ENCODE peak calls at places on chromosome 12, in ten cellular contexts. S is EL, E is tibial artery, Q is A549, P is HCT116, I is RPMI8226, F is stromal cell of bone marrow, Z is endothelial cell of umbilical vein, O is osteocyte, K is GM19239. H is an unnamed sample.

GRCh38 chr12:54394281-54394719 is 9.8 kb upstream of the ZNF385A start:
- DNase-seq in S (peak), E (no peak), Q (peak), P (peak), I (peak), F (peak), Z (no peak), O (no peak), K (no peak), H (peak)

GRCh38 chr12:130698106-130698505 is 18.0 kb downstream of the RIMBP2 start:
- DNase-seq in S (no peak), E (no peak), Q (no peak), P (no peak), I (no peak), F (no peak), Z (no peak), O (no peak), K (no peak), H (no peak)

GRCh38 chr12:57518920-57519757 is 1.2 kb downstream of the DDIT3 start:
- DNase-seq in S (peak), E (peak), Q (peak), P (no peak), I (peak), F (peak), Z (no peak), O (no peak), K (no peak), H (peak)

GRCh38 chr12:116215021-116215420 is 62.5 kb downstream of the MED13L start:
- DNase-seq in S (no peak), E (no peak), Q (no peak), P (no peak), I (no peak), F (no peak), Z (no peak), O (no peak), K (no peak), H (no peak)

GRCh38 chr12:50505945-50506344 is 1.2 kb downstream of the DIP2B start:
- DNase-seq in S (peak), E (peak), Q (no peak), P (no peak), I (peak), F (no peak), Z (peak), O (no peak), K (no peak), H (peak)

GRCh38 chr12:27814411-27814810 is 34.4 kb upstream of the MANSC4 start:
- DNase-seq in S (no peak), E (no peak), Q (no peak), P (no peak), I (no peak), F (no peak), Z (no peak), O (no peak), K (no peak), H (peak)

GRCh38 chr12:117622741-117623140 is 261.3 kb upstream of the NOS1 start:
- DNase-seq in S (no peak), E (no peak), Q (no peak), P (no peak), I (no peak), F (no peak), Z (no peak), O (no peak), K (no peak), H (no peak)

GRCh38 chr12:19850341-19851065 is 411.2 kb downstream of the AEBP2 start:
- DNase-seq in S (peak), E (peak), Q (no peak), P (no peak), I (no peak), F (peak), Z (no peak), O (no peak), K (no peak), H (no peak)

GRCh38 chr12:95230313-95230712 is 12.7 kb downstream of the VEZT start:
- DNase-seq in S (no peak), E (no peak), Q (no peak), P (no peak), I (no peak), F (no peak), Z (no peak), O (no peak), K (no peak), H (no peak)

GRCh38 chr12:41380878-41381277 is 192.8 kb downstream of the PDZRN4 start:
- DNase-seq in S (no peak), E (no peak), Q (no peak), P (no peak), I (no peak), F (no peak), Z (no peak), O (no peak), K (no peak), H (no peak)

GRCh38 chr12:84912191-84913142 is at the start of gene SLC6A15:
- DNase-seq in S (peak), E (peak), Q (peak), P (no peak), I (peak), F (peak), Z (peak), O (no peak), K (no peak), H (peak)

GRCh38 chr12:121673013-121673441 is 3.6 kb upstream of the MORN3 start:
- DNase-seq in S (peak), E (no peak), Q (no peak), P (no peak), I (peak), F (no peak), Z (no peak), O (no peak), K (no peak), H (no peak)

GRCh38 chr12:56126732-56127239 is 1.3 kb upstream of the ESYT1 start:
- DNase-seq in S (no peak), E (no peak), Q (no peak), P (no peak), I (peak), F (no peak), Z (peak), O (no peak), K (no peak), H (no peak)